ENCODE peak calls at places on chromosome 3, in seven cellular contexts. One of them, this sample, is unnamed.
A peak's percentile ranks its signal among the peaks of the same experiment; 100 is the strongest.

GRCh38 chr3:16063603-16064002 is 110.9 kb upstream of the GALNT15 start:
- DNase-seq in SJSA1: no peak
- DNase-seq in activated T-helper 1 cell treated with anti-CD3 and anti-CD28 coated beads, Interleukin-2, amount 50 U/mL, for 16 hours: no peak
- DNase-seq in psoas muscle: no peak
- DNase-seq in cardiac fibroblast: no peak
- DNase-seq in GM12865: no peak
- DNase-seq in GM03348: no peak
- DNase-seq in this sample: no peak

GRCh38 chr3:134072881-134073582 is 43.3 kb upstream of the SLCO2A1 start:
- DNase-seq in psoas muscle: no peak
- DNase-seq in GM12865: no peak
- DNase-seq in cardiac fibroblast: no peak
- DNase-seq in activated T-helper 1 cell treated with anti-CD3 and anti-CD28 coated beads, Interleukin-2, amount 50 U/mL, for 16 hours: no peak
- DNase-seq in SJSA1: no peak
- DNase-seq in GM03348: no peak
- DNase-seq in this sample: peak; percentile 91

GRCh38 chr3:57135964-57136363 is 29.2 kb downstream of the IL17RD start:
- DNase-seq in SJSA1: no peak
- DNase-seq in GM03348: no peak
- DNase-seq in cardiac fibroblast: no peak
- DNase-seq in psoas muscle: no peak
- DNase-seq in activated T-helper 1 cell treated with anti-CD3 and anti-CD28 coated beads, Interleukin-2, amount 50 U/mL, for 16 hours: no peak
- DNase-seq in GM12865: no peak
- DNase-seq in this sample: no peak

GRCh38 chr3:143135150-143135549 is 15.6 kb downstream of the CHST2 start:
- DNase-seq in activated T-helper 1 cell treated with anti-CD3 and anti-CD28 coated beads, Interleukin-2, amount 50 U/mL, for 16 hours: no peak
- DNase-seq in cardiac fibroblast: peak; percentile 94
- DNase-seq in GM03348: peak; percentile 94
- DNase-seq in psoas muscle: no peak
- DNase-seq in SJSA1: peak; percentile 74
- DNase-seq in GM12865: peak; percentile 38
- DNase-seq in this sample: no peak

GRCh38 chr3:8873740-8874139 is 89.5 kb downstream of the RAD18 start:
- DNase-seq in GM12865: no peak
- DNase-seq in activated T-helper 1 cell treated with anti-CD3 and anti-CD28 coated beads, Interleukin-2, amount 50 U/mL, for 16 hours: no peak
- DNase-seq in SJSA1: no peak
- DNase-seq in cardiac fibroblast: no peak
- DNase-seq in psoas muscle: no peak
- DNase-seq in GM03348: no peak
- DNase-seq in this sample: no peak

GRCh38 chr3:47280519-47280918 is 2.1 kb downstream of the KIF9 start:
- DNase-seq in activated T-helper 1 cell treated with anti-CD3 and anti-CD28 coated beads, Interleukin-2, amount 50 U/mL, for 16 hours: no peak
- DNase-seq in cardiac fibroblast: no peak
- DNase-seq in GM03348: no peak
- DNase-seq in SJSA1: no peak
- DNase-seq in GM12865: no peak
- DNase-seq in psoas muscle: no peak
- DNase-seq in this sample: no peak

GRCh38 chr3:56894912-56895431 is 93.2 kb upstream of the ARHGEF3 start:
- DNase-seq in GM03348: peak; percentile 76
- DNase-seq in SJSA1: no peak
- DNase-seq in activated T-helper 1 cell treated with anti-CD3 and anti-CD28 coated beads, Interleukin-2, amount 50 U/mL, for 16 hours: no peak
- DNase-seq in GM12865: peak; percentile 56
- DNase-seq in psoas muscle: no peak
- DNase-seq in cardiac fibroblast: peak; percentile 78
- DNase-seq in this sample: no peak

GRCh38 chr3:122564155-122564912 is at the start of the genes DTX3L and PARP9:
- DNase-seq in cardiac fibroblast: peak; percentile 81
- DNase-seq in GM03348: peak; percentile 95
- DNase-seq in SJSA1: peak; percentile 78
- DNase-seq in GM12865: peak; percentile 81
- DNase-seq in activated T-helper 1 cell treated with anti-CD3 and anti-CD28 coated beads, Interleukin-2, amount 50 U/mL, for 16 hours: peak; percentile 45
- DNase-seq in psoas muscle: peak; percentile 89
- DNase-seq in this sample: no peak

GRCh38 chr3:48110463-48110862 is 77.8 kb downstream of the CDC25A start:
- DNase-seq in SJSA1: no peak
- DNase-seq in activated T-helper 1 cell treated with anti-CD3 and anti-CD28 coated beads, Interleukin-2, amount 50 U/mL, for 16 hours: no peak
- DNase-seq in GM03348: no peak
- DNase-seq in cardiac fibroblast: no peak
- DNase-seq in psoas muscle: no peak
- DNase-seq in GM12865: no peak
- DNase-seq in this sample: no peak

GRCh38 chr3:113128386-113129015 is 82.9 kb upstream of the BOC start:
- DNase-seq in psoas muscle: no peak
- DNase-seq in cardiac fibroblast: no peak
- DNase-seq in SJSA1: no peak
- DNase-seq in GM03348: no peak
- DNase-seq in GM12865: no peak
- DNase-seq in activated T-helper 1 cell treated with anti-CD3 and anti-CD28 coated beads, Interleukin-2, amount 50 U/mL, for 16 hours: no peak
- DNase-seq in this sample: no peak